ENCODE peak calls at places on chromosomes 11 and 22, in eight cellular contexts. R is cardiac fibroblast, B is WERI-Rb-1, L is brain microvascular endothelial cell, X is mammary epithelial cell, Y is PC-3, U is Peyer's patch, O is left ventricle myocardium inferior. G is an unnamed sample.

GRCh38 chr11:32312865-32313403 is 122.4 kb downstream of the WT1 start:
- DNase-seq in R (peak), B (peak), L (peak), X (peak), Y (peak), U (no peak), O (no peak), G (peak)

GRCh38 chr22:49158741-49159564 is 668.7 kb downstream of the BRD1 start:
- DNase-seq in R (no peak), B (no peak), L (no peak), X (no peak), Y (no peak), U (peak), O (no peak), G (peak)

GRCh38 chr11:118838905-118839553 is 44.7 kb upstream of the CXCR5 start:
- DNase-seq in R (no peak), B (no peak), L (no peak), X (no peak), Y (no peak), U (no peak), O (no peak), G (peak)

GRCh38 chr11:58576792-58577440 is 1.3 kb upstream of the LPXN start:
- DNase-seq in R (peak), B (no peak), L (peak), X (peak), Y (peak), U (peak), O (no peak), G (no peak)

GRCh38 chr11:12455938-12456337 is 78.6 kb downstream of the PARVA start:
- DNase-seq in R (peak), B (no peak), L (peak), X (no peak), Y (no peak), U (no peak), O (no peak), G (no peak)

GRCh38 chr22:44676441-44677298 is 25.3 kb upstream of the PRR5 start:
- DNase-seq in R (no peak), B (no peak), L (no peak), X (no peak), Y (no peak), U (peak), O (no peak), G (no peak)

GRCh38 chr11:2742611-2743426 is 43.0 kb upstream of the KCNQ1OT1 start:
- DNase-seq in R (no peak), B (peak), L (no peak), X (no peak), Y (no peak), U (no peak), O (peak), G (no peak)

GRCh38 chr11:109237636-109238035 is 184.4 kb upstream of the C11orf87 start:
- DNase-seq in R (no peak), B (no peak), L (no peak), X (no peak), Y (no peak), U (no peak), O (no peak), G (no peak)

GRCh38 chr11:44862546-44863101 is 88.1 kb downstream of the TP53I11 start:
- DNase-seq in R (no peak), B (no peak), L (no peak), X (peak), Y (peak), U (no peak), O (no peak), G (no peak)

GRCh38 chr11:125724125-125724524 is 22.0 kb upstream of the PATE1 start:
- DNase-seq in R (peak), B (no peak), L (peak), X (peak), Y (peak), U (no peak), O (no peak), G (no peak)

GRCh38 chr22:42817556-42817955 is 39.5 kb downstream of the ARFGAP3 start:
- DNase-seq in R (no peak), B (no peak), L (no peak), X (no peak), Y (no peak), U (no peak), O (no peak), G (no peak)

GRCh38 chr11:79686703-79687419 is 246.0 kb upstream of the TENM4 start:
- DNase-seq in R (no peak), B (no peak), L (no peak), X (no peak), Y (peak), U (no peak), O (no peak), G (no peak)
- TF ChIP-seq CTCF in R (no peak), B (no peak), L (no peak), X (no peak), Y (no peak), U (no peak), O (no peak), G (no peak)

GRCh38 chr11:69040051-69040450 is 8.7 kb upstream of the TPCN2 start:
- DNase-seq in R (no peak), B (no peak), L (no peak), X (no peak), Y (no peak), U (no peak), O (no peak), G (no peak)

GRCh38 chr11:69048056-69048717 is 545 bp upstream of the TPCN2 start:
- DNase-seq in R (peak), B (no peak), L (no peak), X (peak), Y (peak), U (no peak), O (no peak), G (no peak)

GRCh38 chr11:69041516-69041915 is 7.2 kb upstream of the TPCN2 start:
- DNase-seq in R (no peak), B (no peak), L (no peak), X (no peak), Y (no peak), U (no peak), O (no peak), G (no peak)

GRCh38 chr11:69040581-69041260 is 8.0 kb upstream of the TPCN2 start:
- DNase-seq in R (peak), B (no peak), L (peak), X (no peak), Y (no peak), U (no peak), O (no peak), G (no peak)

GRCh38 chr11:69044111-69045013 is 4.4 kb upstream of the TPCN2 start:
- DNase-seq in R (peak), B (peak), L (peak), X (peak), Y (peak), U (peak), O (peak), G (no peak)
- TF ChIP-seq CTCF in R (peak), B (peak), L (peak), X (peak), Y (peak), U (peak), O (peak), G (peak)

GRCh38 chr11:20598487-20598886 is 921 bp upstream of the SLC6A5 start:
- DNase-seq in R (no peak), B (no peak), L (no peak), X (no peak), Y (no peak), U (no peak), O (no peak), G (no peak)

GRCh38 chr11:20599424-20600346 is at the start of gene SLC6A5:
- DNase-seq in R (peak), B (no peak), L (peak), X (peak), Y (peak), U (no peak), O (peak), G (peak)

GRCh38 chr11:20597924-20598484 is 1.4 kb upstream of the SLC6A5 start:
- DNase-seq in R (no peak), B (no peak), L (no peak), X (no peak), Y (no peak), U (no peak), O (no peak), G (no peak)

GRCh38 chr11:20604295-20604803 is 4.9 kb downstream of the SLC6A5 start:
- DNase-seq in R (no peak), B (no peak), L (no peak), X (no peak), Y (no peak), U (no peak), O (no peak), G (no peak)

DNA sequence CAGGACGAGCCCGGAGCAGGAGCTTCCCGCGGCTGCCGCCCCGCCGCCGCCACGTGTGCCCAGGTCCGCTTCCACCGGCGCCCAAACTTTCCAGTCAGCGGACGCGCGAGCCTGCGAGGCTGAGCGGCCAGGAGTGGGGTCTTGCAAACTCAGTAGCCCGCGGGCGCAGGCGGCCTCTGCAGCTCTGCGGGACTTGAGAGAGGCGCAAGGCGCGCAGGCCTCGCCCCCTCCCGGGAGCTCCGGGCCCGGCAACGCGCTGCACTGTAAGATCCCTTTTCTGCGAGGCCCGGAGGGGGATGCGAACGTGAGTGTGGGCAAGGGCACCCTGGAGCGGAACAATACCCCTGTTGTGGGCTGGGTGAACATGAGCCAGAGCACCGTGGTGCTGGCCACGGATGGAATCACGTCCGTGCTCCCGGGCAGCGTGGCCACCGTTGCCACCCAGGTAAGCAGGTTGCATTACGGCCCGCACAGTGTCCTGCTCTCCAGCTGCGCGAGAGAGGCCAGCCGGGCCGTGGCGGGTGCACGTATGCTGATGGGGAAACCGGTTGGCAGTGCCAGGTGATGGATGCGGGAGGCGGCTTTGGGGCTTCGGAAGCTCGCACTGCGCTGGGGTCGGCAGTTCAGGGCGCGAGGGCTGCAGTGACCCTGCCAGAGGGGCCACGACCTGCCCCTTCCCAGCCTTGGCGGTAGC is 2.0 kb downstream of the SLC6A5 start:
- DNase-seq in R (no peak), B (no peak), L (no peak), X (no peak), Y (no peak), U (no peak), O (no peak), G (no peak)
- TF ChIP-seq CTCF in R (no peak), B (no peak), L (no peak), X (no peak), Y (no peak), U (no peak), O (no peak), G (no peak)

DNA sequence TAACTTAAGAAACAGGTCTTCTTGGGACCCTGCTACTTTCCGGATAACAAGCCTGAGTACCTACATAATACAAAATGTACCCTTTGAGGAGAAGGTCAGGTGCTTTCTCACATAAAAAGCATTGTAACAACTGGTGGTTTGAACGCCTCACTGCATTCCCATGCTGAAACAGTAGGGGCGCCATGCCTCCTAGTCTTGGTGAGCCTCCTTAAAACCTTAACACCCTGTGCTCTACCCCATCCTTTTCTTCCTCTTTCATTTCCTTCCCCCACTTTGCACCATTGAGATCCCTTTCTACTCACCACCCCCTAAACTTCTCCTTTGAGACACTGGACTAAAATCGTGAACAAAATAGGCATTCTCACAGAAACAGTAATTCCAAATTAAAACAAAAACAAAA is 729.3 kb downstream of the NTM start:
- DNase-seq in R (no peak), B (peak), L (no peak), X (no peak), Y (peak), U (no peak), O (peak), G (peak)
- TF ChIP-seq CTCF in R (peak), B (peak), L (peak), X (peak), Y (peak), U (no peak), O (peak), G (peak)

GRCh38 chr22:27715078-27715477 is 86.5 kb downstream of the MN1 start:
- DNase-seq in R (no peak), B (no peak), L (no peak), X (no peak), Y (no peak), U (no peak), O (no peak), G (no peak)
- TF ChIP-seq CTCF in R (peak), B (peak), L (peak), X (peak), Y (no peak), U (no peak), O (peak), G (no peak)

G was measured in GM13976.